ENCODE peak calls at places on chromosome 9, in five cellular contexts. F is PC-3, D is neural progenitor cell, U is GM23338, B is hepatocyte. Z is an unnamed sample.

GRCh38 chr9:33044162-33044673 is 19.1 kb downstream of the DNAJA1 start:
- DNase-seq in F (peak), D (peak), U (peak), B (peak), Z (peak)

GRCh38 chr9:91795500-91796241 is 154.4 kb downstream of the ROR2 start:
- DNase-seq in F (peak), D (no peak), U (no peak), B (no peak), Z (peak)

GRCh38 chr9:134688661-134689319 is 47.2 kb downstream of the COL5A1 start:
- DNase-seq in F (no peak), D (no peak), U (no peak), B (no peak), Z (no peak)

GRCh38 chr9:94783121-94783664 is 56.7 kb downstream of the AOPEP start:
- DNase-seq in F (peak), D (peak), U (peak), B (peak), Z (peak)

GRCh38 chr9:110429453-110429852 is 91.8 kb upstream of the TXNDC8 start:
- DNase-seq in F (peak), D (no peak), U (no peak), B (no peak), Z (peak)

GRCh38 chr9:130911254-130912049 is 14.8 kb upstream of the QRFP start:
- DNase-seq in F (no peak), D (no peak), U (no peak), B (no peak), Z (no peak)

GRCh38 chr9:69946800-69947437 is 96.7 kb upstream of the MAMDC2 start:
- DNase-seq in F (peak), D (no peak), U (no peak), B (peak), Z (peak)

GRCh38 chr9:134682026-134682425 is 40.4 kb downstream of the COL5A1 start:
- DNase-seq in F (no peak), D (no peak), U (no peak), B (no peak), Z (no peak)

GRCh38 chr9:105264380-105264779 is 19.9 kb downstream of the SLC44A1 start:
- DNase-seq in F (peak), D (no peak), U (no peak), B (no peak), Z (peak)

GRCh38 chr9:1462626-1463308 is 412.6 kb downstream of the DMRT2 start:
- DNase-seq in F (peak), D (no peak), U (no peak), B (no peak), Z (no peak)

GRCh38 chr9:109880276-109881169 is 100.5 kb downstream of the PALM2AKAP2 start:
- DNase-seq in F (peak), D (peak), U (peak), B (peak), Z (peak)

GRCh38 chr9:122334916-122335315 is 35.9 kb upstream of the PTGS1 start:
- DNase-seq in F (no peak), D (no peak), U (no peak), B (no peak), Z (peak)

GRCh38 chr9:98455957-98456621 is 200.6 kb upstream of the TBC1D2 start:
- DNase-seq in F (no peak), D (no peak), U (no peak), B (peak), Z (peak)

GRCh38 chr9:37776328-37776727 is 8.5 kb downstream of the EXOSC3 start:
- DNase-seq in F (peak), D (no peak), U (no peak), B (no peak), Z (peak)

GRCh38 chr9:76927540-76928240 is 21.8 kb upstream of the PRUNE2 start:
- DNase-seq in F (peak), D (no peak), U (no peak), B (no peak), Z (peak)

GRCh38 chr9:84969084-84969483 is 299.6 kb downstream of the NTRK2 start:
- DNase-seq in F (peak), D (no peak), U (no peak), B (no peak), Z (no peak)

GRCh38 chr9:122226758-122227575 is 1.8 kb downstream of the LHX6 start:
- DNase-seq in F (no peak), D (peak), U (peak), B (no peak), Z (no peak)

GRCh38 chr9:117733465-117733864 is 29.3 kb downstream of the TLR4 start:
- DNase-seq in F (no peak), D (no peak), U (no peak), B (no peak), Z (no peak)

GRCh38 chr9:130927995-130928900 is 10.8 kb downstream of the FIBCD1 start:
- DNase-seq in F (peak), D (no peak), U (no peak), B (peak), Z (peak)

GRCh38 chr9:106859957-106860715 is 2.8 kb upstream of the ZNF462 start:
- DNase-seq in F (peak), D (peak), U (peak), B (peak), Z (no peak)
- TF ChIP-seq EZH2phosphoT487 in F (no peak), D (no peak), U (no peak), B (no peak), Z (no peak)

GRCh38 chr9:135927195-135928013 is 20.1 kb upstream of the CAMSAP1 start:
- DNase-seq in F (no peak), D (no peak), U (no peak), B (no peak), Z (no peak)

GRCh38 chr9:135924628-135925338 is 17.4 kb upstream of the CAMSAP1 start:
- DNase-seq in F (no peak), D (no peak), U (peak), B (no peak), Z (no peak)

GRCh38 chr9:135925496-135926133 is 18.3 kb upstream of the CAMSAP1 start:
- DNase-seq in F (no peak), D (no peak), U (no peak), B (no peak), Z (peak)

GRCh38 chr9:135928074-135928730 is 20.9 kb upstream of the CAMSAP1 start:
- DNase-seq in F (no peak), D (no peak), U (no peak), B (no peak), Z (no peak)

GRCh38 chr9:135926402-135927194 is 19.3 kb upstream of the CAMSAP1 start:
- DNase-seq in F (peak), D (no peak), U (no peak), B (no peak), Z (peak)
- TF ChIP-seq EZH2phosphoT487 in F (no peak), D (no peak), U (no peak), B (no peak), Z (no peak)

GRCh38 chr9:114721491-114722362 is 39.7 kb upstream of the TEX48 start:
- DNase-seq in F (peak), D (peak), U (no peak), B (peak), Z (peak)

GRCh38 chr9:114719290-114719689 is 37.3 kb upstream of the TEX48 start:
- DNase-seq in F (peak), D (no peak), U (no peak), B (no peak), Z (no peak)

GRCh38 chr9:114717908-114718486 is 36.0 kb upstream of the TEX48 start:
- DNase-seq in F (no peak), D (no peak), U (no peak), B (no peak), Z (no peak)

GRCh38 chr9:114720296-114720695 is 38.3 kb upstream of the TEX48 start:
- DNase-seq in F (peak), D (no peak), U (no peak), B (no peak), Z (peak)

DNA sequence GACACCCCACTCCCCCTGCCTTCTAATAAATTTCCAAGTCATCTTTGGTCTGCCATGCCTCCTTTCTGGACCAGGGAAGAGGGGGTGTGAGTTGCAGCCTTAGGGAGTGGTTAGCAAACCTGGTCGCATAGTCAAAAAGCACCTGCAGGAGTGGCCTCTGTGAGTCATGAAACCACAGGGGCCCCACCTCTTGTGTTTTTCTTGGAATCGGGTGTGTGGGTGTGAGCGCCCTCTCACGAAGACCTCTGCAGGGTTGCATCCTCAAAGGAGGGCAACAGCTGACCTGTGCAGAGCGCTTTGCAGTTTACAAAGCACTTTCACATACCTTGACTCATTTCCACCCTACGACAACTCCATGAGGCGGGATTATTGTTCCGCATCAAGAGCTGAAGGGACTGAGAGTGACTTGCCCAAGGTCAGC is 36.8 kb upstream of the TEX48 start:
- DNase-seq in F (peak), D (no peak), U (peak), B (peak), Z (no peak)
- TF ChIP-seq EZH2phosphoT487 in F (no peak), D (no peak), U (no peak), B (no peak), Z (no peak)

DNA sequence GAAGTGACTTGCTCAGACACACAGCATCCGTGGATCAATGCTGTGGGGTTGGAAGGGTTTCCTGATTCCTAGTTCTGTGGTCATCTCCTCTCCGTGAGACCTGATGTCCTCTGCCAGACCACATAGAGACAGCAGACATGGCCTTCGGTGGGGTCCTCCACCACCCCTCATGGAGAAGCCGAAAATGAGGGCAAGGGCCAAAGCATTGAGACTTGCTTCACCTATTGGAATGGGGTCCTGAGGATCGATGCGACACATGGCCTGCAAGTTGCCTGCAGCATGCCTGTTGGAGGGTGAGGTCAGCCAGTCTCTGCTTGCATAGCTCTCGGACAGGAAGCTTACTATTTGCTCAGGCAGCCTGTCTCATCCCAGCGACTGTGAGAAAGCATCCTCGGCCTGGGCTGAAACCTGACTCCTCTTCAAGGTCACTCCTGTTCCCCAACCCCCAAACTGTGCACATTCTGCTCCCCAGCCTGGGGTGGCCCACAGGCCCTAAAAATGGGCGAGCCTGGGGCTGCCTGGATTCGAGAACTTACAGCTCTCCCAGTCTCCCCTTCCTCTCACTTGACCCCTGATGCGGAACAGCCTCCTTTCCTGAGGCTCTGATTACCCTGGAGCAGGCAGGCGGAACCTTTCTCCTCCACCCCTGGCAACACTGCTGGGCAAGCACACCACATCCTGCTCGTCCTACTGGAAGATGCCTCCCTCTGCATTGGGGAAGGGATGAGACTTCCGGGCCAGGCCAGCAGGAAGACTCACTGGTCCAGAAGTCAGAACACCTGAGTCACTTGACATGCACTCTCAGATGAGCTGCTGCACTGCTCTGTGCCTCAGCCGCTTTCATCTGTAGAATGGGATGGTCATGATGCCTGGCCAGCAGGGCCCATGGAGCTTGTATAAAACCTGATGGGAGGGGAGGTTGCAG is 186.9 kb downstream of the RGS3 start:
- DNase-seq in F (peak), D (no peak), U (peak), B (no peak), Z (peak)
- TF ChIP-seq EZH2phosphoT487 in F (no peak), D (no peak), U (no peak), B (no peak), Z (no peak)

Z was measured in GM23248.